ENCODE peak calls at places on chromosomes 7 and 10, in ten cellular contexts. X is CD8-positive, alpha-beta memory T cell; S is G401; O is H7; F is stimulated activated CD4-positive, alpha-beta T cell treated with anti-CD3 and anti-CD28 coated beads, Interleukin-4, amount 100 ng/mL, for 48 hours; A is astrocyte of the cerebellum; B is M059J; G is effector memory CD4-positive, alpha-beta T cell; T is posterior vena cava; J is EL. U is an unnamed sample.

GRCh38 chr10:101405006-101405405 is 51.0 kb downstream of the BTRC start:
- DNase-seq in F (no peak), S (peak), J (no peak), B (no peak), T (no peak), X (no peak), A (no peak), G (no peak), O (no peak), U (no peak)

GRCh38 chr10:100553929-100554328 is 18.2 kb downstream of the HIF1AN start:
- DNase-seq in B (no peak), F (no peak), S (no peak), J (no peak), A (no peak), G (no peak), T (no peak), O (no peak), X (no peak), U (no peak)

GRCh38 chr7:46291601-46292150 is 370.6 kb upstream of the IGFBP3 start:
- DNase-seq in B (peak), S (no peak), F (no peak), X (no peak), J (peak), A (peak), T (no peak), O (no peak), G (no peak), U (no peak)

GRCh38 chr10:27568196-27569175 is 64.4 kb downstream of the RAB18 start:
- DNase-seq in A (no peak), X (no peak), G (no peak), B (no peak), O (no peak), J (no peak), S (no peak), F (no peak), T (no peak), U (no peak)

GRCh38 chr7:26309089-26309488 is 17.4 kb downstream of the SNX10 start:
- DNase-seq in O (no peak), B (no peak), F (no peak), T (no peak), S (no peak), J (no peak), X (no peak), A (no peak), G (no peak), U (no peak)

GRCh38 chr7:129807863-129808262 is 144.9 kb downstream of the UBE2H start:
- DNase-seq in J (no peak), A (no peak), O (peak), B (no peak), X (no peak), G (no peak), T (no peak), F (no peak), S (no peak), U (no peak)

GRCh38 chr10:29590598-29591415 is 44.0 kb downstream of the SVIL start:
- DNase-seq in S (peak), F (no peak), A (peak), X (no peak), B (peak), G (no peak), T (no peak), O (peak), J (peak), U (no peak)

GRCh38 chr7:24881622-24882021 is 98.4 kb downstream of the OSBPL3 start:
- DNase-seq in X (no peak), G (no peak), B (no peak), T (no peak), S (no peak), O (no peak), A (no peak), F (no peak), J (no peak), U (no peak)

GRCh38 chr7:78673272-78673671 is 780.2 kb downstream of the MAGI2 start:
- DNase-seq in F (no peak), A (no peak), O (no peak), S (peak), B (no peak), G (no peak), X (no peak), T (no peak), J (no peak), U (no peak)

GRCh38 chr10:88791924-88792323 is 10.6 kb upstream of the LIPM start:
- DNase-seq in S (no peak), X (no peak), O (peak), T (no peak), B (peak), F (no peak), J (peak), A (no peak), G (no peak), U (no peak)

GRCh38 chr10:52353960-52354394 is 39.9 kb downstream of the DKK1 start:
- DNase-seq in J (peak), A (no peak), S (no peak), X (no peak), O (no peak), B (peak), T (no peak), G (no peak), F (no peak), U (no peak)

GRCh38 chr7:93115796-93116195 is 2.0 kb downstream of the SAMD9 start:
- DNase-seq in T (no peak), G (no peak), X (no peak), A (no peak), F (no peak), J (peak), B (peak), O (no peak), S (no peak), U (no peak)

GRCh38 chr7:108181073-108181985 is 51.2 kb upstream of the LAMB4 start:
- DNase-seq in X (no peak), T (no peak), O (peak), A (peak), S (peak), B (peak), F (no peak), J (peak), G (no peak), U (no peak)

GRCh38 chr7:80243425-80243824 is 108.8 kb downstream of the GNAI1 start:
- DNase-seq in F (no peak), X (no peak), S (no peak), B (no peak), G (no peak), T (no peak), J (no peak), A (no peak), O (no peak), U (no peak)

GRCh38 chr7:70416611-70417010 is 715.3 kb upstream of the GALNT17 start:
- DNase-seq in A (no peak), S (peak), O (no peak), G (no peak), X (no peak), T (no peak), F (no peak), B (no peak), J (no peak), U (no peak)

GRCh38 chr10:117734626-117735405 is 192.3 kb downstream of the EMX2 start:
- DNase-seq in O (peak), J (no peak), F (no peak), T (no peak), A (no peak), X (no peak), S (no peak), G (no peak), B (no peak), U (no peak)

GRCh38 chr10:129854796-129855705 is 109.0 kb downstream of the EBF3 start:
- DNase-seq in T (peak), G (no peak), S (no peak), B (no peak), A (no peak), X (no peak), J (no peak), F (no peak), O (peak), U (peak)

GRCh38 chr7:21086688-21087087 is 300.0 kb upstream of the SP8 start:
- DNase-seq in O (no peak), S (no peak), F (no peak), G (no peak), B (peak), J (no peak), T (no peak), X (no peak), A (peak), U (no peak)

GRCh38 chr7:116738378-116738777 is 66.4 kb downstream of the MET start:
- DNase-seq in T (no peak), F (no peak), O (no peak), S (no peak), G (no peak), X (no peak), J (no peak), A (no peak), B (no peak), U (no peak)

GRCh38 chr10:124152781-124153600 is 59.6 kb upstream of the CHST15 start:
- DNase-seq in T (peak), B (peak), J (peak), S (no peak), F (peak), A (peak), G (peak), X (no peak), O (peak), U (peak)

GRCh38 chr10:81817611-81818160 is 57.3 kb upstream of the NRG3 start:
- DNase-seq in G (no peak), T (no peak), X (no peak), B (no peak), J (no peak), F (no peak), A (no peak), S (no peak), O (no peak), U (no peak)

GRCh38 chr10:75542902-75543301 is 111.5 kb downstream of the LRMDA start:
- DNase-seq in A (peak), J (peak), G (no peak), F (no peak), X (no peak), O (no peak), B (peak), S (no peak), T (peak), U (peak)

GRCh38 chr10:30812018-30812851 is 182.7 kb upstream of the LYZL2 start:
- DNase-seq in B (peak), T (no peak), O (peak), F (no peak), S (peak), A (peak), J (peak), G (no peak), X (no peak), U (peak)

GRCh38 chr7:35544028-35544742 is 150.8 kb downstream of the HERPUD2 start:
- DNase-seq in O (no peak), A (no peak), S (no peak), B (no peak), T (no peak), X (no peak), J (no peak), F (no peak), G (no peak), U (no peak)

GRCh38 chr10:73771722-73772279 is 10.0 kb upstream of the CHCHD1 start:
- DNase-seq in T (peak), O (peak), A (peak), F (no peak), B (no peak), X (peak), S (peak), J (no peak), G (peak), U (peak)

GRCh38 chr7:22361795-22362194 is 4.8 kb upstream of the RAPGEF5 start:
- DNase-seq in O (no peak), J (peak), B (peak), F (no peak), G (no peak), A (peak), X (no peak), S (peak), T (no peak), U (no peak)

GRCh38 chr7:82446897-82447296 is 3.3 kb upstream of the CACNA2D1 start:
- DNase-seq in X (no peak), B (no peak), S (no peak), T (no peak), J (no peak), G (no peak), F (no peak), O (no peak), A (no peak), U (no peak)

GRCh38 chr7:157984138-157984913 is 603.3 kb downstream of the PTPRN2 start:
- DNase-seq in J (no peak), G (no peak), X (no peak), F (no peak), B (no peak), A (no peak), S (no peak), T (peak), O (peak), U (no peak)

GRCh38 chr7:125383324-125383723 is 453.7 kb upstream of the POT1 start:
- DNase-seq in B (no peak), G (no peak), F (no peak), J (no peak), S (no peak), T (no peak), O (no peak), X (no peak), A (no peak), U (no peak)

GRCh38 chr10:129892571-129893045 is 71.5 kb downstream of the EBF3 start:
- DNase-seq in B (no peak), G (no peak), F (no peak), S (no peak), O (no peak), J (no peak), X (no peak), A (no peak), T (no peak), U (no peak)

GRCh38 chr10:129511086-129511485 is 44.0 kb downstream of the MGMT start:
- DNase-seq in X (no peak), S (no peak), B (no peak), F (no peak), T (no peak), A (no peak), G (no peak), O (no peak), J (no peak), U (no peak)

GRCh38 chr10:88245974-88246511 is 337.1 kb downstream of the RNLS start:
- DNase-seq in J (peak), S (peak), X (no peak), A (no peak), T (no peak), B (peak), F (no peak), G (no peak), O (no peak), U (peak)

GRCh38 chr7:76047811-76048667 is at the start of the genes MDH2 and STYXL1:
- DNase-seq in A (peak), B (peak), T (peak), X (peak), G (peak), J (peak), O (peak), F (peak), S (peak), U (peak)

GRCh38 chr7:43784030-43785001 is 25.8 kb downstream of the BLVRA start:
- DNase-seq in F (peak), A (no peak), B (no peak), T (peak), J (no peak), X (no peak), G (no peak), O (no peak), S (no peak), U (peak)

GRCh38 chr10:126500866-126501265 is 112.6 kb upstream of the ADAM12 start:
- DNase-seq in J (peak), X (no peak), F (no peak), A (peak), S (no peak), G (no peak), T (no peak), B (peak), O (no peak), U (no peak)

GRCh38 chr10:11440250-11441150 is 170.9 kb downstream of the USP6NL start:
- DNase-seq in X (no peak), S (no peak), T (no peak), F (peak), J (no peak), G (no peak), O (peak), A (no peak), B (no peak), U (no peak)

GRCh38 chr10:71308985-71309384 is 10.1 kb upstream of the SLC29A3 start:
- DNase-seq in T (no peak), A (no peak), G (no peak), S (no peak), F (no peak), B (no peak), J (no peak), O (no peak), X (no peak), U (no peak)

GRCh38 chr7:107938448-107939250 is 47.7 kb downstream of the DLD start:
- DNase-seq in A (no peak), G (no peak), F (no peak), X (no peak), B (peak), S (peak), T (no peak), O (no peak), J (peak), U (peak)